ENCODE peak calls at places on chromosomes 12 and 14, in five cellular contexts. One of them, this sample, is unnamed. For H3K4me1, the result is how much of the 10 kb centered on the place peaks cover.

GRCh38 chr12:82625523-82625922 is 61.2 kb upstream of the TMTC2 start:
- DNase-seq in CD4-positive, alpha-beta memory T cell: no peak
- DNase-seq in mesenchymal stem cell: no peak
- DNase-seq in aorta: no peak
- DNase-seq in spleen: no peak
- DNase-seq in this sample: no peak

GRCh38 chr12:72141381-72141780 is 130.8 kb upstream of the TRHDE start:
- DNase-seq in CD4-positive, alpha-beta memory T cell: no peak
- DNase-seq in mesenchymal stem cell: peak
- DNase-seq in aorta: no peak
- DNase-seq in spleen: no peak
- DNase-seq in this sample: no peak

GRCh38 chr14:93549578-93549977 is 118.8 kb downstream of the UNC79 start:
- DNase-seq in CD4-positive, alpha-beta memory T cell: no peak
- DNase-seq in mesenchymal stem cell: no peak
- DNase-seq in aorta: no peak
- DNase-seq in spleen: no peak
- DNase-seq in this sample: no peak

GRCh38 chr14:23077962-23078361 is 17.0 kb downstream of the ACIN1 start:
- DNase-seq in CD4-positive, alpha-beta memory T cell: no peak
- DNase-seq in mesenchymal stem cell: no peak
- DNase-seq in aorta: no peak
- DNase-seq in spleen: no peak
- DNase-seq in this sample: no peak

GRCh38 chr14:25237845-25238244 is 187.9 kb upstream of the STXBP6 start:
- DNase-seq in CD4-positive, alpha-beta memory T cell: no peak
- DNase-seq in mesenchymal stem cell: no peak
- DNase-seq in aorta: no peak
- DNase-seq in spleen: no peak
- DNase-seq in this sample: no peak

GRCh38 chr12:85920324-85920947 is 46.3 kb downstream of the NTS start:
- DNase-seq in CD4-positive, alpha-beta memory T cell: no peak
- DNase-seq in mesenchymal stem cell: peak
- DNase-seq in aorta: no peak
- DNase-seq in spleen: no peak
- DNase-seq in this sample: peak

GRCh38 chr12:16609140-16609539 is 3.2 kb upstream of the LMO3 start:
- DNase-seq in CD4-positive, alpha-beta memory T cell: no peak
- DNase-seq in mesenchymal stem cell: no peak
- DNase-seq in aorta: no peak
- DNase-seq in spleen: no peak
- DNase-seq in this sample: no peak

GRCh38 chr12:3777206-3777809 is 24.4 kb upstream of the CRACR2A start:
- DNase-seq in CD4-positive, alpha-beta memory T cell: peak
- DNase-seq in mesenchymal stem cell: peak
- DNase-seq in aorta: no peak
- DNase-seq in spleen: no peak
- DNase-seq in this sample: peak

GRCh38 chr12:106025129-106025528 is 113.6 kb downstream of the NUAK1 start:
- DNase-seq in CD4-positive, alpha-beta memory T cell: no peak
- DNase-seq in mesenchymal stem cell: no peak
- DNase-seq in aorta: no peak
- DNase-seq in spleen: no peak
- DNase-seq in this sample: no peak

GRCh38 chr12:31588976-31589375 is 2.0 kb downstream of the DENND5B start:
- DNase-seq in CD4-positive, alpha-beta memory T cell: no peak
- DNase-seq in mesenchymal stem cell: peak
- DNase-seq in aorta: no peak
- DNase-seq in spleen: no peak
- DNase-seq in this sample: peak

GRCh38 chr14:34299360-34299759 is 162.7 kb downstream of the SPTSSA start:
- DNase-seq in CD4-positive, alpha-beta memory T cell: no peak
- DNase-seq in mesenchymal stem cell: no peak
- DNase-seq in aorta: no peak
- DNase-seq in spleen: no peak
- DNase-seq in this sample: no peak

GRCh38 chr12:132204822-132205270 is 60.6 kb downstream of the NOC4L start:
- DNase-seq in CD4-positive, alpha-beta memory T cell: no peak
- DNase-seq in mesenchymal stem cell: no peak
- DNase-seq in aorta: no peak
- DNase-seq in spleen: no peak
- DNase-seq in this sample: peak

GRCh38 chr12:42834062-42834461 is 244.5 kb upstream of the PRICKLE1 start:
- DNase-seq in CD4-positive, alpha-beta memory T cell: no peak
- DNase-seq in mesenchymal stem cell: no peak
- DNase-seq in aorta: no peak
- DNase-seq in spleen: no peak
- DNase-seq in this sample: no peak

GRCh38 chr14:65933400-65934068 is 521.0 kb downstream of the FUT8 start:
- DNase-seq in CD4-positive, alpha-beta memory T cell: no peak
- DNase-seq in mesenchymal stem cell: no peak
- DNase-seq in aorta: no peak
- DNase-seq in spleen: no peak
- DNase-seq in this sample: no peak

GRCh38 chr12:119931402-119931801 is 54.3 kb upstream of the CIT start:
- DNase-seq in CD4-positive, alpha-beta memory T cell: no peak
- DNase-seq in mesenchymal stem cell: no peak
- DNase-seq in aorta: no peak
- DNase-seq in spleen: no peak
- DNase-seq in this sample: no peak

GRCh38 chr14:68694516-68695235 is 98.2 kb downstream of the ZFP36L1 start:
- DNase-seq in CD4-positive, alpha-beta memory T cell: no peak
- DNase-seq in mesenchymal stem cell: no peak
- DNase-seq in aorta: peak
- DNase-seq in spleen: no peak
- DNase-seq in this sample: peak

GRCh38 chr12:2284321-2284813 is 231.6 kb downstream of the CACNA1C start:
- DNase-seq in CD4-positive, alpha-beta memory T cell: no peak
- DNase-seq in mesenchymal stem cell: peak
- DNase-seq in aorta: no peak
- DNase-seq in spleen: peak
- DNase-seq in this sample: no peak

GRCh38 chr14:50225067-50225973 is 6.1 kb downstream of the SOS2 start:
- DNase-seq in CD4-positive, alpha-beta memory T cell: no peak
- DNase-seq in mesenchymal stem cell: peak
- DNase-seq in aorta: no peak
- DNase-seq in spleen: no peak
- DNase-seq in this sample: peak

GRCh38 chr14:81450100-81450531 is 50.0 kb upstream of the STON2 start:
- DNase-seq in CD4-positive, alpha-beta memory T cell: no peak
- DNase-seq in mesenchymal stem cell: no peak
- DNase-seq in aorta: peak
- DNase-seq in spleen: no peak
- DNase-seq in this sample: no peak

GRCh38 chr14:63039800-63040380 is 5.4 kb downstream of the KCNH5 start:
- DNase-seq in CD4-positive, alpha-beta memory T cell: no peak
- DNase-seq in mesenchymal stem cell: peak
- DNase-seq in aorta: no peak
- DNase-seq in spleen: no peak
- DNase-seq in this sample: no peak

GRCh38 chr14:43687866-43688265 is 819.2 kb downstream of the FSCB start:
- DNase-seq in CD4-positive, alpha-beta memory T cell: no peak
- DNase-seq in mesenchymal stem cell: peak
- DNase-seq in aorta: no peak
- DNase-seq in spleen: no peak
- DNase-seq in this sample: no peak

GRCh38 chr12:47812797-47813490 is 6.8 kb downstream of the HDAC7 start:
- DNase-seq in CD4-positive, alpha-beta memory T cell: peak
- DNase-seq in mesenchymal stem cell: peak
- DNase-seq in aorta: peak
- DNase-seq in spleen: peak
- DNase-seq in this sample: peak

GRCh38 chr14:99182548-99183115 is 89.4 kb downstream of the BCL11B start:
- DNase-seq in CD4-positive, alpha-beta memory T cell: no peak
- DNase-seq in mesenchymal stem cell: no peak
- DNase-seq in aorta: no peak
- DNase-seq in spleen: no peak
- DNase-seq in this sample: peak

GRCh38 chr12:18422849-18423248 is 161.5 kb downstream of the PIK3C2G start:
- DNase-seq in CD4-positive, alpha-beta memory T cell: no peak
- DNase-seq in mesenchymal stem cell: peak
- DNase-seq in aorta: no peak
- DNase-seq in spleen: no peak
- DNase-seq in this sample: no peak

GRCh38 chr12:122200541-122201175 is 2.9 kb upstream of the B3GNT4 start:
- DNase-seq in CD4-positive, alpha-beta memory T cell: no peak
- DNase-seq in mesenchymal stem cell: no peak
- DNase-seq in aorta: no peak
- DNase-seq in spleen: peak
- DNase-seq in this sample: no peak

GRCh38 chr14:59461891-59462290 is 3.3 kb downstream of the GPR135 start:
- DNase-seq in CD4-positive, alpha-beta memory T cell: no peak
- DNase-seq in mesenchymal stem cell: no peak
- DNase-seq in aorta: no peak
- DNase-seq in spleen: no peak
- DNase-seq in this sample: no peak

GRCh38 chr14:59465570-59466150 is 480 bp upstream of the GPR135 start:
- DNase-seq in CD4-positive, alpha-beta memory T cell: peak
- DNase-seq in mesenchymal stem cell: no peak
- DNase-seq in aorta: no peak
- DNase-seq in spleen: no peak
- DNase-seq in this sample: peak

GRCh38 chr14:59460378-59460777 is 4.8 kb downstream of the GPR135 start:
- DNase-seq in CD4-positive, alpha-beta memory T cell: no peak
- DNase-seq in mesenchymal stem cell: no peak
- DNase-seq in aorta: no peak
- DNase-seq in spleen: no peak
- DNase-seq in this sample: no peak

GRCh38 chr14:59464651-59465569 is at the start of gene GPR135:
- DNase-seq in CD4-positive, alpha-beta memory T cell: peak
- DNase-seq in mesenchymal stem cell: peak
- DNase-seq in aorta: peak
- DNase-seq in spleen: peak
- DNase-seq in this sample: peak

GRCh38 chr14:59463773-59464650 is 1.2 kb downstream of the GPR135 start:
- DNase-seq in CD4-positive, alpha-beta memory T cell: no peak
- DNase-seq in mesenchymal stem cell: no peak
- DNase-seq in aorta: peak
- DNase-seq in spleen: peak
- DNase-seq in this sample: no peak
- H3K4me3 ChIP-seq in CD4-positive, alpha-beta memory T cell: peak
- H3K4me3 ChIP-seq in mesenchymal stem cell: peak
- H3K4me3 ChIP-seq in aorta: peak
- H3K4me3 ChIP-seq in spleen: peak
- H3K4me3 ChIP-seq in this sample: peak

GRCh38 chr12:67919406-67919805 is 69.8 kb upstream of the IFNG-AS1 start:
- DNase-seq in CD4-positive, alpha-beta memory T cell: no peak
- DNase-seq in mesenchymal stem cell: peak
- DNase-seq in aorta: no peak
- DNase-seq in spleen: no peak
- DNase-seq in this sample: no peak

GRCh38 chr12:67917811-67918210 is 71.4 kb upstream of the IFNG-AS1 start:
- DNase-seq in CD4-positive, alpha-beta memory T cell: no peak
- DNase-seq in mesenchymal stem cell: no peak
- DNase-seq in aorta: no peak
- DNase-seq in spleen: no peak
- DNase-seq in this sample: no peak

GRCh38 chr12:67920432-67920831 is 68.8 kb upstream of the IFNG-AS1 start:
- DNase-seq in CD4-positive, alpha-beta memory T cell: no peak
- DNase-seq in mesenchymal stem cell: no peak
- DNase-seq in aorta: no peak
- DNase-seq in spleen: no peak
- DNase-seq in this sample: no peak

GRCh38 chr12:67918441-67918840 is 70.8 kb upstream of the IFNG-AS1 start:
- DNase-seq in CD4-positive, alpha-beta memory T cell: no peak
- DNase-seq in mesenchymal stem cell: no peak
- DNase-seq in aorta: no peak
- DNase-seq in spleen: no peak
- DNase-seq in this sample: no peak

DNA sequence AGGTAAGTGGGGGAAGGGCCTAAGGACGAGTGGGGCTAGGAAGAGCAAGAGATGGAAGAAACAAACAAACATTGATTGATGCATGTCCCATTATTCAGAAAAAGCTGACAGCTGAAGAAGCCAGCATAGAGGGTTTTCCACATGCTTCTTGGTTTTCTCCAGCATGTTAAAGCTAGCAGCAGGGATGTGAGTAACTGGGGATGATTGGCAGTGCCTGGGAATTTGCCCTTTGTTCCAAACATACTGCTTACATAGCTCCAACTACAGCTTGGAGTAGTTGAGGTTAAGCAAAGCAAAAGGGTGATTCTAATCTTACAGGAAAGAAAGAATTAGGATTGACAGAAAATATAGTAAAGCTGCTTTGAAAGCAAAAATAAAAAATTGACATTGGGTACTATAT is 68.0 kb upstream of the IFNG-AS1 start:
- DNase-seq in CD4-positive, alpha-beta memory T cell: no peak
- DNase-seq in mesenchymal stem cell: no peak
- DNase-seq in aorta: no peak
- DNase-seq in spleen: no peak
- DNase-seq in this sample: no peak
- H3K4me1 ChIP-seq in CD4-positive, alpha-beta memory T cell: under half
- H3K4me1 ChIP-seq in mesenchymal stem cell: under half
- H3K4me1 ChIP-seq in aorta: under half
- H3K4me1 ChIP-seq in spleen: under half
- H3K4me1 ChIP-seq in this sample: under half

GRCh38 chr14:101120636-101121398 is 217.3 kb upstream of the RTL1 start:
- DNase-seq in CD4-positive, alpha-beta memory T cell: no peak
- DNase-seq in mesenchymal stem cell: no peak
- DNase-seq in aorta: peak
- DNase-seq in spleen: peak
- DNase-seq in this sample: peak

GRCh38 chr14:101121399-101122113 is 218.0 kb upstream of the RTL1 start:
- DNase-seq in CD4-positive, alpha-beta memory T cell: no peak
- DNase-seq in mesenchymal stem cell: no peak
- DNase-seq in aorta: no peak
- DNase-seq in spleen: peak
- DNase-seq in this sample: no peak

GRCh38 chr14:101118746-101119610 is 215.5 kb upstream of the RTL1 start:
- DNase-seq in CD4-positive, alpha-beta memory T cell: no peak
- DNase-seq in mesenchymal stem cell: no peak
- DNase-seq in aorta: no peak
- DNase-seq in spleen: peak
- DNase-seq in this sample: peak

GRCh38 chr14:101122114-101122854 is 218.8 kb upstream of the RTL1 start:
- DNase-seq in CD4-positive, alpha-beta memory T cell: no peak
- DNase-seq in mesenchymal stem cell: no peak
- DNase-seq in aorta: no peak
- DNase-seq in spleen: no peak
- DNase-seq in this sample: peak

GRCh38 chr14:101119830-101120571 is 216.5 kb upstream of the RTL1 start:
- DNase-seq in CD4-positive, alpha-beta memory T cell: no peak
- DNase-seq in mesenchymal stem cell: no peak
- DNase-seq in aorta: no peak
- DNase-seq in spleen: peak
- DNase-seq in this sample: peak
- H3K4me3 ChIP-seq in CD4-positive, alpha-beta memory T cell: no peak
- H3K4me3 ChIP-seq in mesenchymal stem cell: no peak
- H3K4me3 ChIP-seq in aorta: no peak
- H3K4me3 ChIP-seq in spleen: peak
- H3K4me3 ChIP-seq in this sample: no peak

DNA sequence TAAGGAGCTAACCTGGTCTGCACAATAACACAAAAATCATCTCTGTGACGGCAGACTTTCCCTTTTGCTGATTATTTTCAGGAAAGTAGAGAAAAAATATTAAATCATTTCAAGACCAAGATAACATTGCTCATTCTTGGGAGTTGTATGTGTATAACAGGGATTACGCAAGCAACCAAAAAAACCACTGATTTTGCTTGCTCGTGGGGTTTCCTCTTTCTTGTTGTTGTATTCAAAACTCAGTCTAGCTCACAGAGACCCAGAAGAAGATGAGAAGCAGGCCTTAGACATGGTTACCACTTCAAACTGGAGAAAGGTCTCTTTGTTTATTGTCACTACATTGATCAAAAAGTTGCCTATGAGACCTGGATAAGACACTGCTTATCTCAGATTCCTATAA is 2.2 kb upstream of the GLIPR1 start:
- DNase-seq in CD4-positive, alpha-beta memory T cell: peak
- DNase-seq in mesenchymal stem cell: peak
- DNase-seq in aorta: no peak
- DNase-seq in spleen: no peak
- DNase-seq in this sample: peak
- H3K4me1 ChIP-seq in CD4-positive, alpha-beta memory T cell: half or more
- H3K4me1 ChIP-seq in mesenchymal stem cell: under half
- H3K4me1 ChIP-seq in aorta: under half
- H3K4me1 ChIP-seq in spleen: half or more
- H3K4me1 ChIP-seq in this sample: under half

This sample was measured in osteoblast.